ENCODE peak calls at places on chromosomes 5 and 9, in eight cellular contexts. One of them, this sample, is unnamed.
A peak's percentile ranks its signal among the peaks of the same experiment; 100 is the strongest.

GRCh38 chr5:1349246-1349645 is 4.3 kb upstream of the CLPTM1L start:
- DNase-seq in GM23338: no peak
- DNase-seq in GM23248: no peak
- DNase-seq in SK-N-SH: no peak
- DNase-seq in PC-3: no peak
- DNase-seq in neural progenitor cell: peak; percentile 25
- DNase-seq in hepatocyte: no peak
- DNase-seq in HCT116: no peak
- DNase-seq in this sample: no peak

GRCh38 chr5:126883801-126884200 is 106.9 kb downstream of the LMNB1 start:
- DNase-seq in GM23338: no peak
- DNase-seq in GM23248: peak; percentile 23
- DNase-seq in SK-N-SH: no peak
- DNase-seq in PC-3: no peak
- DNase-seq in neural progenitor cell: no peak
- DNase-seq in hepatocyte: no peak
- DNase-seq in HCT116: no peak
- DNase-seq in this sample: no peak

GRCh38 chr5:165779505-165779904 is 2274.1 kb downstream of the MAT2B start:
- DNase-seq in GM23338: no peak
- DNase-seq in GM23248: no peak
- DNase-seq in SK-N-SH: no peak
- DNase-seq in PC-3: no peak
- DNase-seq in neural progenitor cell: no peak
- DNase-seq in hepatocyte: no peak
- DNase-seq in HCT116: no peak
- DNase-seq in this sample: no peak

GRCh38 chr5:13985736-13986418 is 41.4 kb upstream of the DNAH5 start:
- DNase-seq in GM23338: no peak
- DNase-seq in GM23248: peak; percentile 83
- DNase-seq in SK-N-SH: no peak
- DNase-seq in PC-3: peak; percentile 100
- DNase-seq in neural progenitor cell: no peak
- DNase-seq in hepatocyte: no peak
- DNase-seq in HCT116: peak; percentile 13
- DNase-seq in this sample: no peak

GRCh38 chr5:60668715-60669304 is 31.2 kb downstream of the DEPDC1B start:
- DNase-seq in GM23338: peak; percentile 71
- DNase-seq in GM23248: peak; percentile 42
- DNase-seq in SK-N-SH: peak; percentile 22
- DNase-seq in PC-3: peak; percentile 67
- DNase-seq in neural progenitor cell: peak; percentile 16
- DNase-seq in hepatocyte: peak; percentile 49
- DNase-seq in HCT116: peak; percentile 31
- DNase-seq in this sample: peak; percentile 38

GRCh38 chr9:105252405-105252756 is 7.9 kb downstream of the SLC44A1 start:
- DNase-seq in GM23338: no peak
- DNase-seq in GM23248: no peak
- DNase-seq in SK-N-SH: no peak
- DNase-seq in PC-3: no peak
- DNase-seq in neural progenitor cell: no peak
- DNase-seq in hepatocyte: no peak
- DNase-seq in HCT116: no peak
- DNase-seq in this sample: no peak

GRCh38 chr9:137176302-137177182 is 4.7 kb upstream of the TMEM210 start:
- DNase-seq in GM23338: peak; percentile 70
- DNase-seq in GM23248: peak; percentile 63
- DNase-seq in SK-N-SH: no peak
- DNase-seq in PC-3: peak; percentile 53
- DNase-seq in neural progenitor cell: peak; percentile 57
- DNase-seq in hepatocyte: peak; percentile 74
- DNase-seq in HCT116: no peak
- DNase-seq in this sample: peak; percentile 31

GRCh38 chr9:127971357-127972315 is 9.2 kb downstream of the EEIG1 start:
- DNase-seq in GM23338: peak; percentile 69
- DNase-seq in GM23248: peak; percentile 33
- DNase-seq in SK-N-SH: peak; percentile 40
- DNase-seq in PC-3: no peak
- DNase-seq in neural progenitor cell: peak; percentile 41
- DNase-seq in hepatocyte: peak; percentile 30
- DNase-seq in HCT116: no peak
- DNase-seq in this sample: peak; percentile 48

GRCh38 chr9:126650404-126650804 is 36.7 kb downstream of the LMX1B start:
- DNase-seq in GM23338: no peak
- DNase-seq in GM23248: no peak
- DNase-seq in SK-N-SH: no peak
- DNase-seq in PC-3: no peak
- DNase-seq in neural progenitor cell: no peak
- DNase-seq in hepatocyte: no peak
- DNase-seq in HCT116: no peak
- DNase-seq in this sample: no peak

GRCh38 chr5:165620394-165620793 is 2115.0 kb downstream of the MAT2B start:
- DNase-seq in GM23338: no peak
- DNase-seq in GM23248: no peak
- DNase-seq in SK-N-SH: no peak
- DNase-seq in PC-3: no peak
- DNase-seq in neural progenitor cell: no peak
- DNase-seq in hepatocyte: no peak
- DNase-seq in HCT116: no peak
- DNase-seq in this sample: no peak

GRCh38 chr5:134430001-134430569 is 18.4 kb upstream of the CDKN2AIPNL start:
- DNase-seq in GM23338: peak; percentile 78
- DNase-seq in GM23248: no peak
- DNase-seq in SK-N-SH: no peak
- DNase-seq in PC-3: no peak
- DNase-seq in neural progenitor cell: peak; percentile 55
- DNase-seq in hepatocyte: no peak
- DNase-seq in HCT116: no peak
- DNase-seq in this sample: no peak
- TF ChIP-seq EZH2phosphoT487 in GM23338: no peak
- TF ChIP-seq EZH2phosphoT487 in GM23248: no peak
- TF ChIP-seq EZH2phosphoT487 in SK-N-SH: no peak
- TF ChIP-seq EZH2phosphoT487 in PC-3: no peak
- TF ChIP-seq EZH2phosphoT487 in neural progenitor cell: no peak
- TF ChIP-seq EZH2phosphoT487 in hepatocyte: no peak
- TF ChIP-seq EZH2phosphoT487 in HCT116: no peak
- TF ChIP-seq EZH2phosphoT487 in this sample: no peak

GRCh38 chr9:68719847-68720246 is 14.8 kb downstream of the PIP5K1B start:
- DNase-seq in GM23338: no peak
- DNase-seq in GM23248: no peak
- DNase-seq in SK-N-SH: no peak
- DNase-seq in PC-3: no peak
- DNase-seq in neural progenitor cell: no peak
- DNase-seq in hepatocyte: no peak
- DNase-seq in HCT116: no peak
- DNase-seq in this sample: no peak

GRCh38 chr9:68721934-68722333 is 16.9 kb downstream of the PIP5K1B start:
- DNase-seq in GM23338: no peak
- DNase-seq in GM23248: no peak
- DNase-seq in SK-N-SH: no peak
- DNase-seq in PC-3: no peak
- DNase-seq in neural progenitor cell: no peak
- DNase-seq in hepatocyte: no peak
- DNase-seq in HCT116: no peak
- DNase-seq in this sample: no peak

GRCh38 chr9:68725070-68725469 is 20.0 kb downstream of the PIP5K1B start:
- DNase-seq in GM23338: no peak
- DNase-seq in GM23248: no peak
- DNase-seq in SK-N-SH: no peak
- DNase-seq in PC-3: no peak
- DNase-seq in neural progenitor cell: no peak
- DNase-seq in hepatocyte: no peak
- DNase-seq in HCT116: no peak
- DNase-seq in this sample: no peak

GRCh38 chr9:68717554-68718453 is 12.8 kb downstream of the PIP5K1B start:
- DNase-seq in GM23338: no peak
- DNase-seq in GM23248: no peak
- DNase-seq in SK-N-SH: no peak
- DNase-seq in PC-3: no peak
- DNase-seq in neural progenitor cell: no peak
- DNase-seq in hepatocyte: no peak
- DNase-seq in HCT116: no peak
- DNase-seq in this sample: no peak

DNA sequence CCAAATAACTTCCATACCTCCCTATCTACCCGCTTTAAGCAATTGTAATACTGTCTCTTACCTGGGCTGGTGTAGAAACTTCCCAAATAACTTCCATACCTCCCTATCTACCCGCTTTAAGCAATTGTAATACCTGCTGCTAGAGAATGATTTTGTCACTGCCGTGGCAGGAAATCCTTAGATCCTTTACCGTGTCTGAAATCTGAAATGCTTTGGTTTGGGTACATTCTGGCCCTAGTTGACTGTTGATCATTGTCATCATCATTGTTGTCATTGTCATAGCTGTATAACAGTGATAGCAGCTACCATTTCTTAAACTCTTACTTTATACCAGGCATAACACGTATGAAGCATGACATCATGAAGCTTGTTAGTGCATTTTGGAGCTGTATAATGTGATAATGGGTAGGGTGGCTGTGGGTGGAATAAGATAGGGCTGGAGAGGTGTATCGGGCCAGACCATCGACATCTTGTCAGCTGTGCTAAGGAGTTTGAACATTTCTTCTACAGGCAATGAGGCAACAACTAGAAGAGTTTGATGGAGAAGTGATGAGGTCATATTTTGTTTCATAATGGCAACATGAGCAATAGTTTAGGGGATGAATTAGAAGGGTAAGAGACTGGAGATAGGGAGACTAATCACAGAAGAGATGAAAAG is 15.7 kb downstream of the PIP5K1B start:
- DNase-seq in GM23338: no peak
- DNase-seq in GM23248: no peak
- DNase-seq in SK-N-SH: no peak
- DNase-seq in PC-3: no peak
- DNase-seq in neural progenitor cell: no peak
- DNase-seq in hepatocyte: no peak
- DNase-seq in HCT116: no peak
- DNase-seq in this sample: no peak
- H3K4me1 ChIP-seq in GM23338: no peaks in the 10 kb centered on the region
- H3K4me1 ChIP-seq in GM23248: no peaks in the 10 kb centered on the region
- H3K4me1 ChIP-seq in SK-N-SH: no peaks in the 10 kb centered on the region
- H3K4me1 ChIP-seq in PC-3: no peaks in the 10 kb centered on the region
- H3K4me1 ChIP-seq in neural progenitor cell: peaks cover 15% of the 10 kb centered on the region
- H3K4me1 ChIP-seq in hepatocyte: peaks cover 20% of the 10 kb centered on the region
- H3K4me1 ChIP-seq in HCT116: no peaks in the 10 kb centered on the region
- H3K4me1 ChIP-seq in this sample: no peaks in the 10 kb centered on the region

GRCh38 chr5:176865964-176866363 is 33.2 kb downstream of the HK3 start:
- DNase-seq in GM23338: no peak
- DNase-seq in GM23248: no peak
- DNase-seq in SK-N-SH: no peak
- DNase-seq in PC-3: no peak
- DNase-seq in neural progenitor cell: no peak
- DNase-seq in hepatocyte: no peak
- DNase-seq in HCT116: no peak
- DNase-seq in this sample: no peak
- H3K27me3 ChIP-seq in GM23338: no peaks in the 10 kb centered on the region
- H3K27me3 ChIP-seq in GM23248: peaks cover 33% of the 10 kb centered on the region
- H3K27me3 ChIP-seq in SK-N-SH: peaks cover 4% of the 10 kb centered on the region
- H3K27me3 ChIP-seq in PC-3: peaks cover 13% of the 10 kb centered on the region
- H3K27me3 ChIP-seq in neural progenitor cell: no peaks in the 10 kb centered on the region
- H3K27me3 ChIP-seq in hepatocyte: peaks cover 37% of the 10 kb centered on the region
- H3K27me3 ChIP-seq in HCT116: no peaks in the 10 kb centered on the region
- H3K27me3 ChIP-seq in this sample: peaks cover 88% of the 10 kb centered on the region

GRCh38 chr5:124071039-124071438 is 559.1 kb downstream of the CSNK1G3 start:
- DNase-seq in GM23338: no peak
- DNase-seq in GM23248: no peak
- DNase-seq in SK-N-SH: no peak
- DNase-seq in PC-3: no peak
- DNase-seq in neural progenitor cell: no peak
- DNase-seq in hepatocyte: no peak
- DNase-seq in HCT116: no peak
- DNase-seq in this sample: no peak

GRCh38 chr5:124074500-124074899 is 562.5 kb downstream of the CSNK1G3 start:
- DNase-seq in GM23338: no peak
- DNase-seq in GM23248: no peak
- DNase-seq in SK-N-SH: no peak
- DNase-seq in PC-3: no peak
- DNase-seq in neural progenitor cell: no peak
- DNase-seq in hepatocyte: no peak
- DNase-seq in HCT116: no peak
- DNase-seq in this sample: no peak

GRCh38 chr5:124072570-124072969 is 560.6 kb downstream of the CSNK1G3 start:
- DNase-seq in GM23338: no peak
- DNase-seq in GM23248: no peak
- DNase-seq in SK-N-SH: no peak
- DNase-seq in PC-3: no peak
- DNase-seq in neural progenitor cell: no peak
- DNase-seq in hepatocyte: no peak
- DNase-seq in HCT116: no peak
- DNase-seq in this sample: no peak
- TF ChIP-seq EZH2phosphoT487 in GM23338: no peak
- TF ChIP-seq EZH2phosphoT487 in GM23248: no peak
- TF ChIP-seq EZH2phosphoT487 in SK-N-SH: no peak
- TF ChIP-seq EZH2phosphoT487 in PC-3: no peak
- TF ChIP-seq EZH2phosphoT487 in neural progenitor cell: no peak
- TF ChIP-seq EZH2phosphoT487 in hepatocyte: no peak
- TF ChIP-seq EZH2phosphoT487 in HCT116: no peak
- TF ChIP-seq EZH2phosphoT487 in this sample: no peak

DNA sequence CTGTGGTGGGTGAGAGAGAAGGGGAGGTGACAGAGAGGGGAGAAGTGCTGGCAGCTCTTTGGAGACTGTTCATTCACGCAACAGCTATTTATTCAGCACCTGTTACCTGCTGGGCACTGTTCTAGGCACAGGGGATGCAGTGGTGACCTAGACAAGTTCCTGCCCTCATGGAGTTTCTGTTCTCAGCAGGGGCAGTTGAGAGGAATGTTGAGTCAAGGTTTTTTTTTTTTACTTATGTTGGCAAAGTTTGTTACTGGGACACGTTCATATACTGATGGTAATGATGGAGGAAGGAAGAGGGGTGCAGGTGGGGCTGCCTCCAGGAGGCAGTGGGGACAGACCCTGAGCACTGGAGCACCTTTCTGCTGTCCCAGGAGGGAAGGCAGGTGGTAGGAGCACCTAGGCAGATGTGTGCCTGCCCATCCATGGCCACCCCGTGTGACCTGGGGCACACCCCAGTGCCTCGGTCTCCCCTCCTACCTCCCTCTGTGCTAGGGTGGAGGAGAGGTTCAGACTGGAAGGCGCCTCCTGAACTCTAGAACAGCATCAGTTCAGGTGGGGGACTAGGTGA is 49.4 kb upstream of the SLC25A51 start:
- DNase-seq in GM23338: no peak
- DNase-seq in GM23248: no peak
- DNase-seq in SK-N-SH: no peak
- DNase-seq in PC-3: no peak
- DNase-seq in neural progenitor cell: no peak
- DNase-seq in hepatocyte: no peak
- DNase-seq in HCT116: no peak
- DNase-seq in this sample: no peak
- H3K4me1 ChIP-seq in GM23338: no peaks in the 10 kb centered on the region
- H3K4me1 ChIP-seq in GM23248: peaks cover 24% of the 10 kb centered on the region
- H3K4me1 ChIP-seq in SK-N-SH: peaks cover 21% of the 10 kb centered on the region
- H3K4me1 ChIP-seq in PC-3: peaks cover 41% of the 10 kb centered on the region
- H3K4me1 ChIP-seq in neural progenitor cell: no peaks in the 10 kb centered on the region
- H3K4me1 ChIP-seq in hepatocyte: peaks cover 5% of the 10 kb centered on the region
- H3K4me1 ChIP-seq in HCT116: peaks cover 44% of the 10 kb centered on the region
- H3K4me1 ChIP-seq in this sample: no peaks in the 10 kb centered on the region